ENCODE peak calls at places on chromosomes 11 and 22, in six cellular contexts. O, D, L, X, R and M are unnamed samples.

GRCh38 chr22:43848366-43849171 is 13.7 kb downstream of the SULT4A1 start:
- DNase-seq in R (peak), O (peak), L (no peak), D (peak), X (no peak), M (peak)

GRCh38 chr11:46977038-46977818 is 40.7 kb downstream of the CSTPP1 start:
- DNase-seq in O (no peak), L (no peak), X (no peak), D (no peak), R (no peak), M (no peak)

GRCh38 chr11:134069426-134069921 is 602 bp downstream of the JAM3 start:
- DNase-seq in X (no peak), O (peak), L (no peak), R (no peak), D (peak), M (no peak)

GRCh38 chr22:44181033-44181911 is 547 bp downstream of the PARVG start:
- DNase-seq in D (no peak), X (peak), R (peak), O (no peak), L (no peak), M (peak)

GRCh38 chr11:34050967-34051348 is 573 bp upstream of the CAPRIN1 start:
- DNase-seq in L (no peak), X (no peak), R (no peak), O (peak), D (peak), M (no peak)

GRCh38 chr11:78110830-78111229 is 28.6 kb downstream of the ALG8 start:
- DNase-seq in L (no peak), D (no peak), O (peak), X (no peak), R (no peak), M (no peak)

GRCh38 chr11:9065614-9066431 is 25.6 kb downstream of the SCUBE2 start:
- DNase-seq in D (no peak), R (no peak), O (peak), X (no peak), L (no peak), M (no peak)

GRCh38 chr22:49197986-49198704 is 629.5 kb downstream of the BRD1 start:
- DNase-seq in R (no peak), L (no peak), X (no peak), O (no peak), D (peak), M (no peak)

GRCh38 chr22:32543020-32543357 is 68.4 kb downstream of the FBXO7 start:
- DNase-seq in X (no peak), D (no peak), L (no peak), R (no peak), O (no peak), M (no peak)

GRCh38 chr11:110305169-110306018 is 9.0 kb upstream of the RDX start:
- DNase-seq in R (no peak), L (peak), X (no peak), O (no peak), D (no peak), M (no peak)

GRCh38 chr11:8030526-8031247 is 43.5 kb downstream of the EIF3F start:
- DNase-seq in R (no peak), X (no peak), O (no peak), D (no peak), L (no peak), M (no peak)

GRCh38 chr11:7638710-7639642 is 34.3 kb downstream of the CYB5R2 start:
- DNase-seq in R (no peak), L (no peak), D (no peak), O (no peak), X (peak), M (no peak)

GRCh38 chr11:783581-784015 is 6.3 kb downstream of the CEND1 start:
- DNase-seq in L (peak), D (peak), O (peak), X (peak), R (peak), M (peak)

GRCh38 chr11:134850566-134850965 is 438.5 kb upstream of the B3GAT1 start:
- DNase-seq in O (no peak), L (no peak), D (no peak), X (no peak), R (no peak), M (no peak)

GRCh38 chr11:1442163-1442562 is 44.4 kb downstream of the MOB2 start:
- DNase-seq in O (no peak), L (peak), D (peak), X (no peak), R (no peak), M (no peak)

GRCh38 chr11:16779436-16779835 is 41.0 kb downstream of the C11orf58 start:
- DNase-seq in O (no peak), L (no peak), D (peak), R (no peak), X (peak), M (no peak)

GRCh38 chr11:133956650-133957633 is at the start of gene IGSF9B:
- DNase-seq in O (peak), X (peak), R (peak), L (peak), D (peak), M (peak)

GRCh38 chr22:27602390-27602789 is 199.2 kb downstream of the MN1 start:
- DNase-seq in O (no peak), L (peak), D (no peak), R (no peak), X (no peak), M (no peak)

GRCh38 chr11:72812968-72813739 is 1.1 kb upstream of the ATG16L2 start:
- DNase-seq in D (peak), O (peak), R (peak), X (peak), L (peak), M (no peak)

GRCh38 chr11:8098879-8099278 is 17.9 kb downstream of the TUB start:
- DNase-seq in R (peak), L (no peak), D (peak), O (peak), X (no peak), M (no peak)

GRCh38 chr11:110710520-110711381 is 1.5 kb downstream of the ARHGAP20 start:
- DNase-seq in O (peak), R (peak), D (peak), L (peak), X (peak), M (peak)

DNA sequence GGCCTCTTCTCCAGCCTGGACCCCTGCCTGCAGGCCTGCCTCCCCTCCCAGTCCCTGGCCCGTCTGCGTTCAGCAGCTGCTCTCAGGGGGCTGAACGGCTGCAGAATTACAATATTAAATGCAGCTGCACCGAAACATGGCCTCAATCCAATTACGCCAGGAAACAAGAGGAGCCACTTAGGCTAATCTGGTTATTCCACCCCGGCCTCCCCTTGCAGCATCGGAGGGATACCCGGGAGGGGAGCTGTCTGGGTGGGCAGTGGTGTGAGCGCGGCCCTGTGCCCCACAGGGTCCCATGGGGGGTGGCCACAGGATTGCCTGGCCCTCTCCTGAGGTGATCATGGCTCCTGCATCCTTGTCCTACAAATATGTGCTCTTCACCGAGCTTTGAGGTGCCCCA is 42.6 kb downstream of the FLRT1 start:
- DNase-seq in D (no peak), X (no peak), R (no peak), O (no peak), L (no peak), M (no peak)
- H3K27ac ChIP-seq in D (no peak), X (no peak), R (no peak), O (no peak), L (no peak), M (no peak)

DNA sequence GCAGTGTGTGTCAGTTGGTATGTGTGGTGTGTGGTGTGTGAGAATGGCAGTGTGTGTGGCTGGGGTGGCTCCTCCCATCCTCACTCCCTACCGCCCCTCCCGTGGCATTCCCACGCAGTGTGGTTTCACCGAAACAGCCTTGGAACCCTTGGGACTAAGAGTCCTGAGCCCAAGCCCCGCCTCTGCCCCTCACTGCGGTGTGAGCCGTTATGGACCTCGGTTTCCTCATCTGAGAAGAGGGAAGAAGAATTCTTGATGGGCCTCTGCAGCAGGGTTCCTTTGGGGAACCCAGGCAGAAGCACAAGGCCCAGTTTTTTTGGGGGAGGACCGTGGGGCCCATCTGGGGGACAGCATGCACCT is 7.2 kb downstream of the UPK3A start:
- DNase-seq in L (no peak), D (no peak), R (no peak), O (no peak), X (no peak), M (no peak)
- H3K27ac ChIP-seq in L (no peak), D (no peak), R (no peak), O (no peak), X (no peak), M (no peak)

GRCh38 chr22:39097098-39098020 is at the start of gene APOBEC3H:
- DNase-seq in D (peak), L (peak), X (no peak), R (peak), O (no peak), M (peak)
- H3K27ac ChIP-seq in D (no peak), L (peak), X (no peak), R (no peak), O (peak), M (peak)

GRCh38 chr22:21952586-21953571 is at the start of gene PPM1F:
- DNase-seq in D (peak), R (peak), L (peak), X (peak), O (peak), M (peak)

GRCh38 chr22:21949948-21950347 is 2.7 kb downstream of the PPM1F start:
- DNase-seq in D (peak), R (no peak), L (no peak), O (no peak), X (no peak), M (no peak)

GRCh38 chr22:21949569-21949918 is 3.1 kb downstream of the PPM1F start:
- DNase-seq in R (no peak), D (peak), L (no peak), X (no peak), O (no peak), M (no peak)

GRCh38 chr22:21951062-21951461 is 1.6 kb downstream of the PPM1F start:
- DNase-seq in L (no peak), D (no peak), O (no peak), R (no peak), X (no peak), M (no peak)

GRCh38 chr22:21951931-21952465 is 650 bp downstream of the PPM1F start:
- DNase-seq in D (peak), R (peak), O (peak), L (no peak), X (peak), M (peak)
- H3K27ac ChIP-seq in D (peak), R (peak), O (peak), L (peak), X (no peak), M (peak)

GRCh38 chr11:17812286-17813187 is 78.0 kb downstream of the KCNC1 start:
- DNase-seq in D (no peak), R (no peak), L (no peak), X (no peak), O (no peak), M (no peak)
- H3K27ac ChIP-seq in D (no peak), R (peak), L (no peak), X (no peak), O (no peak), M (no peak)

DNA sequence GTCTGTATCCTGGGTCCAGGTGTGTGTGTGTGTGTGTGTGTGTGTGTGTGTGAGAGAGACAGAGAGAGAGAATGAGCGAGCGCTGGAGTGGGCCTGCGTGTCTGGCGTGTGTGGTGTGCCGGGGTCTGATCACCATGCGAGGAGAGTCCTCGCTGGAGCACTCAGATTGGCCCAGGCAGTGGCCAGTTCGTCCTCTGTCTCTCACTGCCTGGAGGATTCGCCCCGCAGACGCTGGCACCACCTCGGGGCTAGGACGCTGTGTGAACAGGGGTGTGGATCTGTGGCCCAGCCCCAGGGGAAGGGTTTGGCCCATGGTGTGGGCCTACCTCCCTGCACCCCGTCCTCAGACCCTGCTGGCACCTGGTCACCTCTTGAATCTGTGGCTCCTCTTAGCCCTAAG is 11.6 kb upstream of the CACNA1I start:
- DNase-seq in X (no peak), L (no peak), D (no peak), O (no peak), R (no peak), M (no peak)
- H3K27ac ChIP-seq in X (no peak), L (no peak), D (no peak), O (no peak), R (no peak), M (no peak)

GRCh38 chr11:130097285-130097684 is 27.6 kb downstream of the APLP2 start:
- DNase-seq in R (no peak), O (no peak), X (no peak), D (no peak), L (no peak), M (no peak)

GRCh38 chr11:130099356-130099755 is 29.7 kb downstream of the APLP2 start:
- DNase-seq in X (no peak), O (no peak), D (no peak), L (no peak), R (no peak), M (no peak)

GRCh38 chr11:130102457-130103249 is 33.0 kb downstream of the APLP2 start:
- DNase-seq in O (no peak), R (no peak), D (no peak), X (no peak), L (no peak), M (no peak)

GRCh38 chr11:130103296-130103814 is 33.7 kb downstream of the APLP2 start:
- DNase-seq in O (peak), R (no peak), L (peak), X (no peak), D (peak), M (no peak)

GRCh38 chr11:130101661-130102060 is 32.0 kb downstream of the APLP2 start:
- DNase-seq in O (no peak), X (no peak), D (no peak), R (no peak), L (no peak), M (no peak)
- H3K27ac ChIP-seq in O (no peak), X (no peak), D (no peak), R (no peak), L (no peak), M (no peak)

GRCh38 chr11:12862761-12863469 is 146.2 kb upstream of the RASSF10 start:
- DNase-seq in O (peak), L (peak), X (no peak), R (peak), D (no peak), M (peak)
- H3K27ac ChIP-seq in O (no peak), L (peak), X (no peak), R (peak), D (peak), M (no peak)

GRCh38 chr22:20965104-20965887 is 1.8 kb upstream of the AIFM3 start:
- DNase-seq in X (no peak), D (peak), O (no peak), L (no peak), R (peak), M (peak)
- H3K27ac ChIP-seq in X (no peak), D (no peak), O (no peak), L (no peak), R (no peak), M (no peak)

GRCh38 chr22:17063372-17064106 is 21.3 kb upstream of the IL17RA start:
- DNase-seq in L (no peak), O (no peak), R (no peak), D (no peak), X (peak), M (no peak)
- H3K27ac ChIP-seq in L (no peak), O (no peak), R (no peak), D (no peak), X (no peak), M (peak)